ENCODE peak calls at places on chromosome 21, in nine cellular contexts. J is tibial nerve, N is foreskin fibroblast, T is heart right ventricle, G is suprapubic skin, Q is body of pancreas, V is cardiac muscle cell, B is IMR-90, Z is uterus. I is an unnamed sample.
A peak's percentile ranks its signal among the peaks of the same experiment; 100 is the strongest.

GRCh38 chr21:34830386-34831140 is 161.8 kb downstream of the CLIC6 start:
- DNase-seq in N (no peak), T (no peak), Z (no peak), B (no peak), Q (no peak), G (no peak), V (no peak), J (no peak), I (no peak)

GRCh38 chr21:35057428-35057827 is 8.3 kb upstream of the RUNX1 start:
- DNase-seq in Z (no peak), Q (no peak), J (no peak), V (no peak), G (no peak), T (no peak), B (no peak), N (no peak), I (no peak)

GRCh38 chr21:18354947-18355346 is 48.6 kb downstream of the TMPRSS15 start:
- DNase-seq in J (no peak), Q (no peak), N (no peak), Z (no peak), B (no peak), T (no peak), V (no peak), G (no peak), I (no peak)

GRCh38 chr21:41948404-41948895 is 5.4 kb downstream of the C2CD2 start:
- DNase-seq in N (no peak), V (no peak), B (no peak), T (no peak), J (no peak), G (no peak), Z (no peak), Q (no peak), I (no peak)

GRCh38 chr21:35026617-35027557 is 22.2 kb downstream of the RUNX1 start:
- DNase-seq in V (peak; percentile 34), B (peak; percentile 48), N (peak; percentile 47), Q (peak; percentile 68), J (no peak), T (peak; percentile 66), G (peak; percentile 83), Z (no peak), I (no peak)

GRCh38 chr21:26177187-26177586 is 6.6 kb upstream of the APP start:
- DNase-seq in B (no peak), V (no peak), G (no peak), J (no peak), N (peak; percentile 25), T (peak; percentile 22), Z (peak; percentile 24), Q (no peak), I (peak; percentile 46)

GRCh38 chr21:25983745-25984144 is 186.8 kb downstream of the APP start:
- DNase-seq in J (no peak), T (no peak), Z (no peak), N (no peak), B (no peak), Q (peak; percentile 36), V (no peak), G (no peak), I (no peak)

GRCh38 chr21:33840771-33841170 is 74.8 kb downstream of the ATP5PO start:
- DNase-seq in Z (no peak), J (no peak), T (no peak), V (no peak), B (peak; percentile 28), G (no peak), Q (no peak), N (peak; percentile 41), I (peak; percentile 33)

GRCh38 chr21:44199448-44199847 is 41.3 kb downstream of the ICOSLG start:
- DNase-seq in J (no peak), G (no peak), V (no peak), N (no peak), Q (no peak), B (no peak), Z (no peak), T (no peak), I (no peak)

GRCh38 chr21:43834146-43834905 is 30.7 kb upstream of the AGPAT3 start:
- DNase-seq in T (no peak), N (no peak), J (no peak), G (no peak), B (no peak), Z (no peak), V (no peak), Q (no peak), I (no peak)

GRCh38 chr21:15051652-15052554 is 12.9 kb downstream of the NRIP1 start:
- DNase-seq in Q (no peak), J (no peak), G (no peak), Z (no peak), T (no peak), N (no peak), V (peak; percentile 26), B (peak; percentile 47), I (peak; percentile 10)

GRCh38 chr21:43370091-43370658 is 56.8 kb downstream of the SIK1 start:
- DNase-seq in V (no peak), N (peak; percentile 53), T (peak; percentile 7), J (no peak), B (peak; percentile 17), Z (no peak), G (no peak), Q (no peak), I (peak; percentile 34)

GRCh38 chr21:15011967-15012366 is 52.8 kb downstream of the NRIP1 start:
- DNase-seq in Z (no peak), J (no peak), T (no peak), V (no peak), N (no peak), G (no peak), B (no peak), Q (no peak), I (no peak)

GRCh38 chr21:29834617-29835016 is 105.2 kb downstream of the GRIK1 start:
- DNase-seq in G (no peak), T (no peak), Z (no peak), Q (no peak), J (no peak), V (no peak), B (no peak), N (no peak), I (no peak)

GRCh38 chr21:42375141-42375905 is 9.0 kb upstream of the TFF1 start:
- DNase-seq in B (no peak), Q (no peak), T (no peak), G (no peak), N (no peak), Z (no peak), V (no peak), J (no peak), I (no peak)

GRCh38 chr21:18711662-18712061 is 308.1 kb upstream of the TMPRSS15 start:
- DNase-seq in Z (no peak), B (no peak), Q (no peak), G (no peak), T (no peak), J (no peak), N (no peak), V (no peak), I (no peak)

GRCh38 chr21:29669416-29669815 is 270.4 kb downstream of the GRIK1 start:
- DNase-seq in Q (no peak), N (no peak), V (no peak), B (no peak), G (no peak), J (no peak), Z (no peak), T (no peak), I (no peak)

DNA sequence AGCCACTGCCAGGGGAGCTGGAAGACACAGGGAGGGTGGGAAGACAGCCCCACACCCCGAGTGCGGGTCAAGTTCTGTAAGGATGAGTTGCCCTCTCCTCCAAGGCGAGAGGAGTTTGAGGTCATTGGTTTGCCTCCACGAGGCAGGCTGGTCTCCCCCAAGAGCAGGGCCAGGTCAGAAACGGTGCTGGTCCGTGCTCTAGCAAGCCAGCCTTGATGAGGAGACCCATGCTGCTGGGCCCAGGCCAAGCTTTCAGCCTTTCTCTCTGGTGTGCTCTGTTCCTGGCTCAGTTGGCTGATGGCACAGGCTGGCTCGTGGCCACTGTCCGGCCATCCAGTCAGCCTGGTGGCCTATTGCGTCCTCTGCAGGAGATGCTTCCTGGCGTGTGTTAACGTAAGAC is 12.0 kb upstream of the PCBP3 start:
- DNase-seq in J (no peak), V (no peak), N (no peak), T (no peak), G (no peak), B (no peak), Q (no peak), Z (no peak), I (no peak)
- TF ChIP-seq CTCF in J (no peak), V (no peak), N (no peak), T (no peak), G (no peak), B (no peak), Q (no peak), Z (no peak), I (no peak)

GRCh38 chr21:39445339-39446269 is at the start of gene LCA5L:
- DNase-seq in Q (peak; percentile 94), N (peak; percentile 96), G (peak; percentile 94), V (peak; percentile 97), J (peak; percentile 66), B (peak; percentile 81), Z (peak; percentile 86), T (peak; percentile 96), I (peak; percentile 82)
- TF ChIP-seq CTCF in Q (no peak), N (no peak), G (no peak), V (no peak), J (peak; percentile 42), B (peak; percentile 26), Z (peak; percentile 41), T (no peak), I (peak; percentile 42)

DNA sequence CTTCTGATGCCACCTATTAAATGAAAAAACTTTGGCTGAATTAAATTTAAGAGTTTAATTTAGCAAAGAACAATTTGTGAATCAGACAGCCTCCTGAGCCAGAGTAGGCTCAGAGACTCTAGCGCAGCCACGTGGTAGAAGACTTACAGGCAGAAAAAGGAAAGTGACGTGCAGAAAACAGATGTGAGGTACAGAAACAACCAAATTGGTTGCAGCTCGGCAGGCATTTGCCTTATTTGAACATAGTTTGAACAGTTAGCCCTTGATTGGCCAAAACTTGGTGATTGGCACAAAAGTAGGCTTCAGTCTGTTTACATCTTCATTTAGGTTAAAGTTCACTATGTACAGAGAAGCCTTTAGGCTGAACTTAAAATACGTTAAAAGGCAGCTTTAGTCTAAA is 22.9 kb downstream of the TCP10L start:
- DNase-seq in Z (peak; percentile 81), B (peak; percentile 83), N (peak; percentile 92), G (no peak), Q (peak; percentile 28), J (no peak), T (no peak), V (peak; percentile 59), I (peak; percentile 71)
- TF ChIP-seq CTCF in Z (peak; percentile 70), B (peak; percentile 64), N (peak; percentile 64), G (no peak), Q (peak; percentile 31), J (no peak), T (peak; percentile 66), V (peak; percentile 77), I (peak; percentile 76)

DNA sequence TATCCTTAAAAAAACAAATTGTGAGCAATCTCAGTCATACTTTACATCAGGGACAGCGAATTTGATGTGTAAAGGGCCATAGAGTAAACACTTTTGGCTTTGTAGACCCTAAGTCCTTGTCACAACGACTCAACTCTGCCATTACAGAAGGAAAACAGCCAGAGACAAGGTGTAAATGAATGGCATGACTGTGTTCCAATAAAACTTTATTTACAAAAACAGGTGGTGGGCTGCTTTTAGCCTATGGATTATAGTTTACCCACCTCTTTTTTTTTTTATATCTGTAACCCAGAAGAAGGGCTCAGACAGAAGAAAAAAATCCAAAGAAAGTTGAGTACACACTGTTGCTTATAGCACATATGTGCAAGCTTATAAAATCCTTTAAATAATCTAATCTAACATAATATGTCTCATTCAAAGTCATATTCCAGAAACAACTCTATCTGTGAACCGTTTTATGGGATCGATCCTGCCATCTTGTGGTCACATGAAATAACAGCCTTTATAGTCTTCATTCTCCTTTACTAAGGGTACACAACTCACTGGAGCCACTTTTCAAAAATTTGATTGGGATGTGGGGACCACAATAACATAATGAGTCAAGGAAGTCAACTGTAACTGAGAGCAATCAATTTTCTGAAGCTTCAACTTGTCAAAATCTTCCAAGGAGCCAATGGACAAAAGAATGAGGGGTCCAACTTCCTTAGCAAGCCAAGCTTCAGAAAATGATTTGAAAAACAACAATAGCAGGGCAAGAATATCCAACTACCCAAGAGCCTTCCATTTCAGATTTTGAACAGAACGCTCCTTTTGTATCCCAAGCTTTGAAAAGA is 142.2 kb upstream of the KRTAP19-8 start:
- DNase-seq in B (peak; percentile 54), T (no peak), J (no peak), Z (no peak), V (peak; percentile 56), N (peak; percentile 70), G (no peak), Q (peak; percentile 33), I (peak; percentile 3)
- TF ChIP-seq CTCF in B (peak; percentile 65), T (peak; percentile 64), J (peak; percentile 63), Z (peak; percentile 47), V (peak; percentile 70), N (peak; percentile 49), G (no peak), Q (peak; percentile 49), I (peak; percentile 72)

I was measured in HFFc6.